ENCODE peak calls at places on chromosome 15, in four cellular contexts. W is MV-4-11, F is adrenal gland, V is AG08396. E is an unnamed sample.
A peak's percentile ranks its signal among the peaks of the same experiment; 100 is the strongest.

GRCh38 chr15:52362497-52362896 is 66.9 kb upstream of the MYO5C start:
- DNase-seq in W (no peak), F (no peak), V (peak; percentile 46), E (no peak)

GRCh38 chr15:80512729-80513670 is 108.8 kb downstream of the ARNT2 start:
- DNase-seq in W (no peak), F (peak; percentile 39), V (no peak), E (no peak)

GRCh38 chr15:42404461-42405235 is 45.3 kb downstream of the CAPN3 start:
- DNase-seq in W (no peak), F (peak; percentile 34), V (no peak), E (no peak)

GRCh38 chr15:48802867-48803266 is 8.0 kb downstream of the CEP152 start:
- DNase-seq in W (peak; percentile 10), F (no peak), V (peak; percentile 45), E (no peak)

GRCh38 chr15:66092053-66092976 is 161.2 kb downstream of the MEGF11 start:
- DNase-seq in W (no peak), F (no peak), V (no peak), E (no peak)

GRCh38 chr15:48855501-48856440 is 22.2 kb upstream of the EID1 start:
- DNase-seq in W (no peak), F (peak; percentile 55), V (peak; percentile 34), E (peak; percentile 40)

GRCh38 chr15:63023351-63023945 is 19.1 kb upstream of the TPM1 start:
- DNase-seq in W (no peak), F (no peak), V (peak; percentile 71), E (no peak)

GRCh38 chr15:35567392-35567791 is 21.4 kb upstream of the DPH6 start:
- DNase-seq in W (no peak), F (no peak), V (no peak), E (no peak)

GRCh38 chr15:61173899-61174689 is 55.0 kb downstream of the RORA start:
- DNase-seq in W (peak; percentile 30), F (no peak), V (no peak), E (no peak)

GRCh38 chr15:62119224-62119925 is 45.7 kb downstream of the C2CD4B start:
- DNase-seq in W (peak; percentile 87), F (peak; percentile 26), V (peak; percentile 73), E (no peak)

GRCh38 chr15:78033864-78034263 is 43.6 kb downstream of the TBC1D2B start:
- DNase-seq in W (no peak), F (peak; percentile 33), V (no peak), E (no peak)

GRCh38 chr15:50840520-50840919 is 68.0 kb upstream of the AP4E1 start:
- DNase-seq in W (no peak), F (no peak), V (no peak), E (no peak)

GRCh38 chr15:85019815-85020590 is 38.3 kb downstream of the PDE8A start:
- DNase-seq in W (no peak), F (no peak), V (no peak), E (no peak)

GRCh38 chr15:36882487-36883108 is 217.8 kb downstream of the MEIS2 start:
- DNase-seq in W (no peak), F (no peak), V (no peak), E (no peak)

GRCh38 chr15:51093865-51094605 is 671 bp downstream of the TNFAIP8L3 start:
- DNase-seq in W (no peak), F (peak; percentile 38), V (peak; percentile 56), E (peak; percentile 29)

GRCh38 chr15:73982251-73982962 is 9.7 kb downstream of the STOML1 start:
- DNase-seq in W (peak; percentile 18), F (peak; percentile 90), V (peak; percentile 76), E (peak; percentile 75)

GRCh38 chr15:96046620-96047240 is 283.8 kb upstream of the NR2F2 start:
- DNase-seq in W (peak; percentile 75), F (no peak), V (peak; percentile 11), E (no peak)

GRCh38 chr15:32029862-32030781 is at the start of gene CHRNA7:
- DNase-seq in W (peak; percentile 9), F (peak; percentile 20), V (peak; percentile 78), E (peak; percentile 65)

GRCh38 chr15:33985287-33985686 is 17.0 kb downstream of the CHRM5 start:
- DNase-seq in W (no peak), F (no peak), V (peak; percentile 56), E (no peak)

GRCh38 chr15:67571643-67572415 is 29.3 kb downstream of the MAP2K5 start:
- DNase-seq in W (no peak), F (no peak), V (no peak), E (peak; percentile 55)

GRCh38 chr15:91694131-91694828 is 159.2 kb upstream of the SLCO3A1 start:
- DNase-seq in W (no peak), F (no peak), V (peak; percentile 8), E (peak; percentile 34)

GRCh38 chr15:69575387-69575786 is 122.8 kb downstream of the RPLP1 start:
- DNase-seq in W (no peak), F (no peak), V (no peak), E (no peak)

GRCh38 chr15:31299588-31300207 is 26.9 kb upstream of the KLF13 start:
- DNase-seq in W (no peak), F (no peak), V (no peak), E (no peak)

GRCh38 chr15:58469432-58470353 is 37.9 kb downstream of the LIPC start:
- DNase-seq in W (peak; percentile 60), F (peak; percentile 76), V (peak; percentile 41), E (peak; percentile 19)

GRCh38 chr15:66249623-66250174 is 3.9 kb downstream of the MEGF11 start:
- DNase-seq in W (no peak), F (no peak), V (no peak), E (no peak)

GRCh38 chr15:99507016-99507731 is 58.6 kb upstream of the MEF2A start:
- DNase-seq in W (no peak), F (peak; percentile 59), V (peak; percentile 53), E (no peak)

GRCh38 chr15:65833501-65834220 is 35.6 kb upstream of the RAB11A start:
- DNase-seq in W (no peak), F (peak; percentile 38), V (no peak), E (peak; percentile 28)

GRCh38 chr15:70127288-70127746 is 29.6 kb upstream of the TLE3 start:
- DNase-seq in W (no peak), F (no peak), V (no peak), E (peak; percentile 37)

GRCh38 chr15:74433592-74434259 is at the start of gene SEMA7A:
- DNase-seq in W (peak; percentile 84), F (peak; percentile 85), V (peak; percentile 97), E (peak; percentile 84)

GRCh38 chr15:63107895-63108546 is 13.6 kb upstream of the LACTB start:
- DNase-seq in W (peak; percentile 81), F (no peak), V (peak; percentile 90), E (peak; percentile 39)

GRCh38 chr15:57743424-57743823 is 36.9 kb downstream of the POLR2M start:
- DNase-seq in W (no peak), F (no peak), V (no peak), E (no peak)

GRCh38 chr15:99956820-99957641 is 223.8 kb upstream of the LYSMD4 start:
- DNase-seq in W (no peak), F (no peak), V (peak; percentile 1), E (no peak)

GRCh38 chr15:36961956-36962355 is 138.4 kb downstream of the MEIS2 start:
- DNase-seq in W (no peak), F (no peak), V (no peak), E (no peak)

GRCh38 chr15:33766329-33766728 is 202.0 kb upstream of the CHRM5 start:
- DNase-seq in W (no peak), F (no peak), V (no peak), E (no peak)

GRCh38 chr15:65377105-65377975 is 462 bp downstream of the IGDCC3 start:
- DNase-seq in W (no peak), F (peak; percentile 23), V (peak; percentile 50), E (no peak)

GRCh38 chr15:78177447-78177873 is 28.3 kb downstream of the IDH3A start:
- DNase-seq in W (no peak), F (peak; percentile 36), V (peak; percentile 40), E (peak; percentile 51)

E was measured in transverse colon.